ENCODE peak calls at places on chromosomes 7 and 10, in nine cellular contexts. K is colonic mucosa; M is psoas muscle; H is transverse colon; B is AG04450; Q is activated CD8-positive, alpha-beta T cell treated with anti-CD3 and anti-CD28 coated beads for 36 hours; C is cardiac muscle cell; D is OCI-LY7; L is fibroblast of pulmonary artery. O is an unnamed sample.

GRCh38 chr7:39622609-39623311 is 612 bp upstream of the RALA start:
- DNase-seq in M (no peak), L (no peak), H (no peak), Q (no peak), D (no peak), K (no peak), B (no peak), C (no peak), O (no peak)

GRCh38 chr10:663844-664243 is 25.6 kb downstream of the DIP2C start:
- DNase-seq in K (no peak), M (no peak), D (no peak), C (no peak), Q (no peak), B (no peak), L (no peak), H (peak; percentile 6), O (no peak)

GRCh38 chr10:132678436-132679216 is 107.3 kb downstream of the NKX6-2 start:
- DNase-seq in H (no peak), K (no peak), C (no peak), D (no peak), B (no peak), L (no peak), Q (no peak), M (peak; percentile 50), O (no peak)

GRCh38 chr10:4670737-4671136 is 155.3 kb upstream of the AKR1E2 start:
- DNase-seq in H (no peak), D (no peak), M (no peak), Q (no peak), C (peak; percentile 65), K (no peak), B (no peak), L (peak; percentile 76), O (no peak)

GRCh38 chr7:97001221-97001620 is 4.1 kb upstream of the DLX6 start:
- DNase-seq in Q (no peak), H (no peak), M (no peak), B (no peak), D (no peak), K (no peak), L (no peak), C (no peak), O (no peak)

GRCh38 chr7:55593515-55594318 is 21.4 kb upstream of the VOPP1 start:
- DNase-seq in Q (peak; percentile 79), K (peak; percentile 76), M (peak; percentile 79), L (peak; percentile 53), C (peak; percentile 55), H (peak; percentile 82), D (peak; percentile 76), B (no peak), O (no peak)

GRCh38 chr7:142992427-142992826 is 30.3 kb upstream of the KEL start:
- DNase-seq in Q (no peak), L (no peak), D (no peak), M (no peak), K (no peak), C (peak; percentile 22), H (no peak), B (no peak), O (no peak)

GRCh38 chr10:72019085-72019876 is 55.1 kb downstream of the CHST3 start:
- DNase-seq in H (no peak), K (no peak), Q (no peak), C (no peak), M (no peak), L (no peak), D (no peak), B (no peak), O (no peak)

GRCh38 chr7:10237306-10237705 is 736.4 kb upstream of the PHF14 start:
- DNase-seq in D (no peak), L (peak; percentile 53), M (no peak), Q (no peak), B (no peak), C (peak; percentile 2), H (no peak), K (no peak), O (no peak)

GRCh38 chr7:108146070-108146842 is 16.1 kb upstream of the LAMB4 start:
- DNase-seq in Q (peak; percentile 71), D (peak; percentile 60), C (peak; percentile 91), M (no peak), L (peak; percentile 91), H (peak; percentile 63), K (peak; percentile 75), B (peak; percentile 80), O (peak; percentile 22)

GRCh38 chr10:86366033-86366901 is at the start of gene GRID1:
- DNase-seq in B (no peak), K (no peak), L (no peak), H (no peak), C (peak; percentile 15), M (peak; percentile 55), D (peak; percentile 55), Q (no peak), O (no peak)

GRCh38 chr10:129203819-129204218 is 263.2 kb upstream of the MGMT start:
- DNase-seq in C (no peak), H (no peak), M (no peak), D (no peak), L (no peak), B (no peak), K (no peak), Q (no peak), O (no peak)

GRCh38 chr7:25392571-25393338 is 164.5 kb upstream of the NPVF start:
- DNase-seq in H (no peak), C (no peak), B (no peak), D (no peak), K (no peak), M (no peak), L (no peak), Q (no peak), O (no peak)

GRCh38 chr10:45373783-45374450 is at the start of gene ALOX5:
- DNase-seq in L (no peak), K (peak; percentile 80), B (no peak), M (peak; percentile 74), H (peak; percentile 79), D (peak; percentile 88), Q (peak; percentile 26), C (peak; percentile 25), O (no peak)

GRCh38 chr10:625335-625699 is 64.2 kb downstream of the DIP2C start:
- DNase-seq in C (no peak), L (no peak), B (no peak), K (no peak), M (peak; percentile 84), D (no peak), H (no peak), Q (no peak), O (no peak)

GRCh38 chr10:21078410-21079329 is 181.6 kb upstream of the NEBL start:
- DNase-seq in D (peak; percentile 47), L (peak; percentile 87), C (peak; percentile 90), B (peak; percentile 15), M (peak; percentile 51), K (peak; percentile 65), H (peak; percentile 67), Q (peak; percentile 57), O (peak; percentile 7)

GRCh38 chr7:1662101-1662500 is 8.0 kb upstream of the ELFN1 start:
- DNase-seq in B (no peak), C (no peak), H (no peak), Q (no peak), K (no peak), D (no peak), M (peak; percentile 20), L (no peak), O (no peak)

GRCh38 chr10:126908729-126909526 is 3.7 kb downstream of the DOCK1 start:
- DNase-seq in C (no peak), B (no peak), Q (no peak), H (no peak), M (no peak), D (no peak), K (no peak), L (no peak), O (no peak)

GRCh38 chr10:116286801-116287200 is 13.8 kb upstream of the GFRA1 start:
- DNase-seq in M (no peak), C (no peak), B (no peak), Q (no peak), L (no peak), H (no peak), D (no peak), K (no peak), O (no peak)
- TF ChIP-seq CTCF in M (no peak), C (no peak), B (no peak), Q (no peak), L (no peak), H (no peak), D (no peak), K (no peak), O (no peak)

DNA sequence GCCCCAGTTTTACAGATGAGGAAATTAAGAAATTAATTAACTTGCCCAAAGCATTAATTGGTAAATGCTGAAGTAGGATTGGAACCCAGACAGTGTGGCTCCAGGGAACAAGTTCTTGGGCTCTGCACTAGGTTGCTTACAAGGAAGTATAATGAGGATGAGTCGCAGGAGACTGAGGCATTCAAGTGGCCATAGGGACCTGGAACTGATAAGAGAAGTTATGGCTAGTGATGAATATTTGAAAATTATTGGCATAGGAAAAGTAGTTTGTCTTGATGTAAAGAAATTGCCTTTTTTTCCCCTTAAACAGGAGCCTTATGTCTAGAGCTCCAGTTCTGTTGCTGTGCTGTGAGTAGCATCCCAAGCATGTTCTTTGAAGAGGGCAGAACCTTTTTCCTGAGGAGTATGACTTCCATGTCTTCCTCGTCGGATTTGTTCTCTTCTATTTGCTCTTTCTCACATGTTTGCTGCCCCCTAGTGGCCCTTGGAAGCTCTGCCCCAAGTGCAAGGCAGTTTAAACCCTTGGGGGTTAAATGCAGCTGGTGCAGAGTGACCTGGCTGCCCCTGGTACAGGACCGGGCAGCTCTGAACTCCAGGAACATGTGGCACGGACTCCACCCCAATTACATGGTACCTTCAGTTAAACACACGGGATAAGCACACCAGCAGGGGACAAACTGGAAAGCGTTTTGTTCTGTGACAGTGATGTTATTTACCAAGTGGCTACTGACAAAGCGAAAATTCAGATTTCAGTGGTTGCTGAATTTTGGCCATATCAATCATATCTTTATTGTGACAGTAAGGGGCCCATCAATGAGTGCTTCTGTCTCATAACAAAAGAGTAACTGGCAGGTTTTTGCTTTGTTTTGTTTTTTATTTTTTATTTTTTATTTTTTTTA is 148.8 kb downstream of the HECW1 start:
- DNase-seq in H (peak; percentile 71), L (peak; percentile 91), K (peak; percentile 71), C (peak; percentile 91), M (peak; percentile 72), B (peak; percentile 72), Q (peak; percentile 80), D (peak; percentile 86), O (peak; percentile 35)
- TF ChIP-seq CTCF in H (peak; percentile 90), L (peak; percentile 98), K (peak; percentile 90), C (peak; percentile 98), M (peak; percentile 84), B (peak; percentile 96), Q (peak; percentile 90), D (peak; percentile 98), O (peak; percentile 86)

DNA sequence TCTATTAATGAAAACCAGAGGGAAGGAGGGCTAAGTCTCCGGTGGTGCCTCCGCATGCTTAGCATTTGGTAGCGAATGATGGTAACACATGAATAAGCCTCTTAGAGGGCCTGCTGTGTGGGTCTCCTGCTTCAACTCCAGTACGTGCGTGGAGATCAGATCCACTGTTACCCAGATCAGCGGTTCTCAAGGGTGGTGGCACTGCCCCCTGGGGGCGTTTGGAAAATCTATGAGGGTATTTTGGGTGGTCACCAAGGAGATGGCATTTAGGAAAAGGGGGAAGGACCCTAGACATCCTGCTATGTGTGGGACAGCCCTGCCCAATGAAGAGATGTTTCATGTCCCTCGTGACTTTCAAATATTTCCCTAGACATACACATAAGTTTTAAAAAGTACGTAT is 57.1 kb upstream of the TM9SF3 start:
- DNase-seq in H (no peak), C (no peak), Q (no peak), K (no peak), B (no peak), D (no peak), L (no peak), M (no peak), O (no peak)
- TF ChIP-seq CTCF in H (no peak), C (no peak), Q (peak; percentile 26), K (no peak), B (no peak), D (peak; percentile 54), L (no peak), M (no peak), O (peak; percentile 6)

GRCh38 chr7:104341545-104341944 is 13.1 kb downstream of the LHFPL3 start:
- DNase-seq in L (no peak), K (no peak), Q (peak; percentile 9), D (peak; percentile 7), C (no peak), H (no peak), M (no peak), B (no peak), O (no peak)
- TF ChIP-seq CTCF in L (no peak), K (no peak), Q (no peak), D (peak; percentile 65), C (no peak), H (no peak), M (no peak), B (no peak), O (peak; percentile 36)

O was measured in GM12864.